ENCODE peak calls at places on chromosome 6, in four cellular contexts. One of them, this sample, is unnamed.

GRCh38 chr6:88494401-88495140 is 328.4 kb upstream of the CNR1 start:
- DNase-seq in IMR-90: no peak
- DNase-seq in upper lobe of left lung: no peak
- DNase-seq in adrenal gland: no peak
- DNase-seq in this sample: no peak

GRCh38 chr6:27810768-27811298 is 101.4 kb downstream of the OR2B2 start:
- DNase-seq in IMR-90: no peak
- DNase-seq in upper lobe of left lung: no peak
- DNase-seq in adrenal gland: no peak
- DNase-seq in this sample: no peak

GRCh38 chr6:21935561-21936028 is 342.0 kb downstream of the SOX4 start:
- DNase-seq in IMR-90: peak; percentile 69
- DNase-seq in upper lobe of left lung: peak; percentile 59
- DNase-seq in adrenal gland: peak; percentile 54
- DNase-seq in this sample: no peak

GRCh38 chr6:17987576-17988421 is at the start of gene KIF13A:
- DNase-seq in IMR-90: peak; percentile 59
- DNase-seq in upper lobe of left lung: peak; percentile 65
- DNase-seq in adrenal gland: peak; percentile 71
- DNase-seq in this sample: peak; percentile 55

GRCh38 chr6:42407379-42407778 is 44.3 kb downstream of the TRERF1 start:
- DNase-seq in IMR-90: peak; percentile 92
- DNase-seq in upper lobe of left lung: peak; percentile 29
- DNase-seq in adrenal gland: no peak
- DNase-seq in this sample: no peak

GRCh38 chr6:125942677-125943527 is 13.7 kb upstream of the HINT3 start:
- DNase-seq in IMR-90: peak; percentile 56
- DNase-seq in upper lobe of left lung: no peak
- DNase-seq in adrenal gland: no peak
- DNase-seq in this sample: no peak

GRCh38 chr6:49550413-49551125 is at the start of gene C6orf141:
- DNase-seq in IMR-90: no peak
- DNase-seq in upper lobe of left lung: peak; percentile 54
- DNase-seq in adrenal gland: no peak
- DNase-seq in this sample: no peak

GRCh38 chr6:152723398-152723797 is 25.7 kb downstream of the MYCT1 start:
- DNase-seq in IMR-90: peak; percentile 85
- DNase-seq in upper lobe of left lung: no peak
- DNase-seq in adrenal gland: no peak
- DNase-seq in this sample: no peak

GRCh38 chr6:167150815-167151557 is 6.8 kb downstream of the GPR31 start:
- DNase-seq in IMR-90: no peak
- DNase-seq in upper lobe of left lung: no peak
- DNase-seq in adrenal gland: no peak
- DNase-seq in this sample: no peak

GRCh38 chr6:44059359-44060342 is 67.6 kb downstream of the MRPL14 start:
- DNase-seq in IMR-90: peak; percentile 59
- DNase-seq in upper lobe of left lung: no peak
- DNase-seq in adrenal gland: no peak
- DNase-seq in this sample: no peak

GRCh38 chr6:163529605-163530004 is 115.1 kb downstream of the QKI start:
- DNase-seq in IMR-90: peak; percentile 92
- DNase-seq in upper lobe of left lung: no peak
- DNase-seq in adrenal gland: peak; percentile 9
- DNase-seq in this sample: no peak

GRCh38 chr6:1474205-1474604 is 84.8 kb downstream of the FOXF2 start:
- DNase-seq in IMR-90: no peak
- DNase-seq in upper lobe of left lung: no peak
- DNase-seq in adrenal gland: no peak
- DNase-seq in this sample: no peak

GRCh38 chr6:68967549-68968300 is 332.6 kb downstream of the ADGRB3 start:
- DNase-seq in IMR-90: peak; percentile 29
- DNase-seq in upper lobe of left lung: peak; percentile 39
- DNase-seq in adrenal gland: peak; percentile 76
- DNase-seq in this sample: peak; percentile 12

GRCh38 chr6:7541175-7542064 is at the start of gene DSP:
- DNase-seq in IMR-90: no peak
- DNase-seq in upper lobe of left lung: peak; percentile 78
- DNase-seq in adrenal gland: peak; percentile 74
- DNase-seq in this sample: no peak
- TF ChIP-seq POLR2A in IMR-90: peak; percentile 64
- TF ChIP-seq POLR2A in upper lobe of left lung: peak; percentile 55
- TF ChIP-seq POLR2A in adrenal gland: no peak
- TF ChIP-seq POLR2A in this sample: no peak

GRCh38 chr6:108559097-108559883 is 1.4 kb upstream of the FOXO3 start:
- DNase-seq in IMR-90: peak; percentile 84
- DNase-seq in upper lobe of left lung: peak; percentile 92
- DNase-seq in adrenal gland: peak; percentile 91
- DNase-seq in this sample: peak; percentile 88
- TF ChIP-seq POLR2A in IMR-90: peak; percentile 66
- TF ChIP-seq POLR2A in upper lobe of left lung: peak; percentile 96
- TF ChIP-seq POLR2A in adrenal gland: peak; percentile 89
- TF ChIP-seq POLR2A in this sample: peak; percentile 95

GRCh38 chr6:46935687-46936086 is 13.9 kb upstream of the ADGRF5 start:
- DNase-seq in IMR-90: no peak
- DNase-seq in upper lobe of left lung: peak; percentile 63
- DNase-seq in adrenal gland: peak; percentile 21
- DNase-seq in this sample: peak; percentile 23
- TF ChIP-seq POLR2A in IMR-90: no peak
- TF ChIP-seq POLR2A in upper lobe of left lung: no peak
- TF ChIP-seq POLR2A in adrenal gland: no peak
- TF ChIP-seq POLR2A in this sample: no peak

DNA sequence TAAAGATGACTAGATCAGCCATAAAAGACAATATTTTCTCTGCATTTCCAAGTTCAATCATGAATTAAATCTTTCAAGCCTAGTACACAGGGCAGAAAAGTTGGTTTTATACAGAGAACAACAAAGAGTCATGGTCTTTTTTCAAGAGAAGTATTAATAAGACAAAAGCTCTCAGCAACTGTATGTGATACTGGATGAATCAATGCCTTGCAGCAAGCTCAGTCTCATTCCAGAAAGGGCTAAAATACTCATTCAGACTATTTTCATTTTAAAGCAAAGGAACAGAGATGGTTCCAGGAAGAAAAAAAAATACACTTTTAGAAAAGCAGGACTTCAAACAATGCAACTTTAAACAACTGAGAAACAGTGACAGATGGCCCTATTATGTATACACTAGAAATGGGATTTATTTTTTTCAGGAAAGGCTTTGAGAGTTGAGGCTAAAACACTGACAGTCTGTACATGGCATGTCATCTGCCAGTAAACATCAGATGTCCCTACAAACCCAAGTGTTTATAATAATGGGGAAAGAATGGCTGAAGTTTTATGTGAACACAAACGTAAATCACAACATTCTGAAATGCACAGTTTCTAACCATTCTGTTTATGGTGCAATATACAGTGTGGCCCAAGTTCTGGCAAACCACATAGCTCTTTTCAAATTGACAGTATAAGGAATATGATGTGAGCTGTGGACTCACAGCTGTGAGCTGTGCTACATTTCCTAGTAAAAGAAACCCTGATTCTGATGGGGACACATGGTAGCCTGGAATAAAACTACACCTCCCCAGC is 114.3 kb upstream of the DST start:
- DNase-seq in IMR-90: peak; percentile 45
- DNase-seq in upper lobe of left lung: no peak
- DNase-seq in adrenal gland: no peak
- DNase-seq in this sample: no peak
- TF ChIP-seq POLR2A in IMR-90: no peak
- TF ChIP-seq POLR2A in upper lobe of left lung: no peak
- TF ChIP-seq POLR2A in adrenal gland: no peak
- TF ChIP-seq POLR2A in this sample: no peak

DNA sequence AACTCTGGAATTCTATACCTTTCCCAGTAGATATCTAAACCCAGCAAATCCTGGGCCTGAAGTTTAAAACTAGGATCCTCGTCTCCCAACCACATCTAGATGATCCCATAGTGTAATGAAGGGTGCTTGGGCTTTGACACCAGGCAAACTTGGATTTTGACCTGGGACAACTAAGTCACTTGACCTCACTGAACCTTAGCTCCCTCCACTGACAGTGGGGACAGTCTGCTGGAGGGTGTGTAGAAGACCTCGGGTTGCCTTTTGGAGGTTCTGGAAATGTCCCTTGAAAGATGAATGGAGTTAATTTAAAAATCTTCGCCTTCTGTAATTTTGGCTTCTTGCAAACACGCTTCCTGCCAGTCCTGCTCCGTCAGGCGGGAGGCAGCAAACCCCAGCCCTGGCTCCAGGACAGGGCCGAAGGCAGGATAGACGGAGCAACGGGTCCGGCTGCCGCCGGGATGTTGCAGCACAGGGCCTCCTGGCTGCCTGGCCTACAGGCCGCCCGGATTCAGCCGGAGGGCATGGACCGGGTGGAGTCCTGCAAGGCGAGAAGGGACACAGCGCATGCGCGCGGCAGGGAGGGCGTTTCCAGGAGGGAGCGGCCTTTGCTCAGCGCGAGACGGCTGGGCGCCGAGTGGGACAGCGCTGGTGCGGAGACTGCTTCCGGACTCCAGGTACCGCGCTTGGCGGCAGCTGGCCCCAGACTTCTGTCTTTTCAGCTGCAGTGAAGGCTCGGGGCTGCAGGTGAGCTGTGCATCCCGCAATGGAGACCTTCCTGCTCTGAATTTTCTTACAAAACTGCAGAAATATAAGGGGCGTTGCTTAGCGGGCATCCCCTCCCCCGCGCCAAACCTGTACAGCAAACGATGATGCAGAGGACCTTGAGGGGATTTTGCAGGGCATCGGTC is at the start of gene TMEM14A:
- DNase-seq in IMR-90: peak; percentile 88
- DNase-seq in upper lobe of left lung: peak; percentile 95
- DNase-seq in adrenal gland: peak; percentile 94
- DNase-seq in this sample: peak; percentile 73
- TF ChIP-seq POLR2A in IMR-90: no peak
- TF ChIP-seq POLR2A in upper lobe of left lung: peak; percentile 75
- TF ChIP-seq POLR2A in adrenal gland: no peak
- TF ChIP-seq POLR2A in this sample: no peak

GRCh38 chr6:161139304-161139765 is 134.5 kb downstream of the AGPAT4 start:
- DNase-seq in IMR-90: no peak
- DNase-seq in upper lobe of left lung: no peak
- DNase-seq in adrenal gland: no peak
- DNase-seq in this sample: no peak

GRCh38 chr6:161138545-161139303 is 135.1 kb downstream of the AGPAT4 start:
- DNase-seq in IMR-90: no peak
- DNase-seq in upper lobe of left lung: no peak
- DNase-seq in adrenal gland: no peak
- DNase-seq in this sample: no peak

GRCh38 chr6:161136655-161137054 is 137.2 kb downstream of the AGPAT4 start:
- DNase-seq in IMR-90: no peak
- DNase-seq in upper lobe of left lung: no peak
- DNase-seq in adrenal gland: no peak
- DNase-seq in this sample: no peak

GRCh38 chr6:161137320-161137719 is 136.5 kb downstream of the AGPAT4 start:
- DNase-seq in IMR-90: no peak
- DNase-seq in upper lobe of left lung: no peak
- DNase-seq in adrenal gland: no peak
- DNase-seq in this sample: no peak

GRCh38 chr6:161137839-161138544 is 135.9 kb downstream of the AGPAT4 start:
- DNase-seq in IMR-90: peak; percentile 56
- DNase-seq in upper lobe of left lung: no peak
- DNase-seq in adrenal gland: no peak
- DNase-seq in this sample: no peak
- TF ChIP-seq POLR2A in IMR-90: no peak
- TF ChIP-seq POLR2A in upper lobe of left lung: no peak
- TF ChIP-seq POLR2A in adrenal gland: no peak
- TF ChIP-seq POLR2A in this sample: no peak

GRCh38 chr6:140062042-140063041 is 687.9 kb upstream of the CITED2 start:
- DNase-seq in IMR-90: peak; percentile 96
- DNase-seq in upper lobe of left lung: peak; percentile 27
- DNase-seq in adrenal gland: peak; percentile 70
- DNase-seq in this sample: peak; percentile 43
- TF ChIP-seq POLR2A in IMR-90: no peak
- TF ChIP-seq POLR2A in upper lobe of left lung: no peak
- TF ChIP-seq POLR2A in adrenal gland: no peak
- TF ChIP-seq POLR2A in this sample: no peak